ENCODE peak calls at places on chromosomes 11 and 22, in seven cellular contexts. R, O, J, Y, A, W and E are unnamed samples.

GRCh38 chr11:66076561-66076960 is 6.5 kb downstream of the PACS1 start:
- DNase-seq in J (no peak), W (no peak), A (no peak), R (no peak), Y (no peak), O (no peak), E (no peak)

GRCh38 chr22:36546932-36547331 is 18.0 kb upstream of the EIF3D start:
- DNase-seq in A (no peak), R (no peak), Y (no peak), O (no peak), W (no peak), J (peak; percentile 15), E (no peak)

GRCh38 chr11:134001101-134001500 is 44.3 kb upstream of the IGSF9B start:
- DNase-seq in A (no peak), R (no peak), Y (no peak), O (no peak), W (no peak), J (no peak), E (no peak)

GRCh38 chr11:92473736-92474135 is 249.1 kb downstream of the FAT3 start:
- DNase-seq in R (no peak), Y (no peak), A (no peak), O (no peak), W (no peak), J (no peak), E (no peak)

GRCh38 chr11:65381721-65382035 is 768 bp downstream of the SLC25A45 start:
- DNase-seq in W (no peak), O (no peak), J (no peak), Y (no peak), A (no peak), R (no peak), E (no peak)

GRCh38 chr11:44950036-44950624 is 553 bp downstream of the TP53I11 start:
- DNase-seq in W (peak; percentile 57), R (peak; percentile 91), J (peak; percentile 26), A (peak; percentile 31), Y (peak; percentile 59), O (peak; percentile 89), E (no peak)

GRCh38 chr11:34302046-34302921 is 55.5 kb downstream of the ABTB2 start:
- DNase-seq in R (no peak), O (no peak), A (no peak), Y (no peak), W (no peak), J (no peak), E (no peak)

GRCh38 chr11:116193321-116194114 is 579.3 kb downstream of the BUD13 start:
- DNase-seq in Y (peak; percentile 48), J (peak; percentile 23), O (peak; percentile 89), R (no peak), W (peak; percentile 66), A (no peak), E (no peak)

GRCh38 chr11:73393479-73394415 is 17.5 kb downstream of the RELT start:
- DNase-seq in J (peak; percentile 73), A (peak; percentile 74), Y (peak; percentile 78), O (no peak), W (peak; percentile 86), R (peak; percentile 88), E (peak; percentile 88)

GRCh38 chr11:72298931-72299330 is 55.0 kb upstream of the PHOX2A start:
- DNase-seq in A (no peak), W (no peak), J (no peak), Y (no peak), R (no peak), O (no peak), E (no peak)

GRCh38 chr11:35682230-35683195 is 19.9 kb downstream of the TRIM44 start:
- DNase-seq in Y (no peak), J (peak; percentile 10), A (no peak), R (no peak), W (no peak), O (no peak), E (no peak)

GRCh38 chr22:48359613-48359965 is 1468.1 kb downstream of the BRD1 start:
- DNase-seq in O (no peak), Y (peak; percentile 13), J (no peak), W (no peak), A (no peak), R (peak; percentile 23), E (no peak)

GRCh38 chr11:88590366-88590765 is 252.8 kb upstream of the CTSC start:
- DNase-seq in W (no peak), J (no peak), R (no peak), Y (no peak), O (no peak), A (no peak), E (no peak)

GRCh38 chr11:108587109-108587508 is 6.5 kb downstream of the EXPH5 start:
- DNase-seq in A (no peak), O (no peak), Y (no peak), W (no peak), R (no peak), J (no peak), E (no peak)

GRCh38 chr11:73271936-73272679 is at the start of gene P2RY6:
- DNase-seq in R (no peak), O (no peak), J (no peak), W (no peak), Y (no peak), A (peak; percentile 33), E (peak; percentile 9)

GRCh38 chr11:91664521-91664920 is 560.1 kb upstream of the FAT3 start:
- DNase-seq in J (no peak), W (no peak), A (no peak), O (no peak), R (no peak), Y (no peak), E (no peak)

GRCh38 chr22:33563568-33563967 is 356.7 kb downstream of the LARGE1 start:
- DNase-seq in W (no peak), O (no peak), R (no peak), J (no peak), Y (no peak), A (no peak), E (no peak)

GRCh38 chr11:69497221-69497787 is 15.8 kb downstream of the LINC01488 start:
- DNase-seq in W (peak; percentile 84), A (no peak), O (peak; percentile 91), J (peak; percentile 83), Y (peak; percentile 76), R (peak; percentile 61), E (no peak)

GRCh38 chr11:7538466-7539454 is 25.0 kb downstream of the PPFIBP2 start:
- DNase-seq in J (no peak), A (no peak), R (no peak), Y (no peak), O (no peak), W (no peak), E (no peak)

GRCh38 chr22:24500251-24500820 is 5.2 kb downstream of the UPB1 start:
- DNase-seq in A (no peak), R (peak; percentile 56), W (no peak), Y (no peak), J (no peak), O (peak; percentile 52), E (no peak)

GRCh38 chr11:47259178-47259977 is 1.6 kb downstream of the NR1H3 start:
- DNase-seq in J (peak; percentile 57), A (no peak), W (peak; percentile 44), Y (no peak), O (no peak), R (peak; percentile 75), E (peak; percentile 60)

GRCh38 chr22:42970029-42970428 is 44.9 kb downstream of the PACSIN2 start:
- DNase-seq in A (no peak), Y (no peak), J (no peak), W (peak; percentile 45), R (no peak), O (no peak), E (no peak)

GRCh38 chr11:65377036-65377435 is 5.4 kb downstream of the SLC25A45 start:
- DNase-seq in W (no peak), O (no peak), A (no peak), Y (no peak), J (no peak), R (peak; percentile 71), E (no peak)

GRCh38 chr22:40024201-40025061 is 29.7 kb downstream of the FAM83F start:
- DNase-seq in Y (peak; percentile 77), A (peak; percentile 81), W (peak; percentile 75), R (peak; percentile 90), O (no peak), J (peak; percentile 39), E (peak; percentile 71)

GRCh38 chr11:74278721-74279148 is 32.7 kb downstream of the P4HA3 start:
- DNase-seq in O (no peak), R (no peak), W (peak; percentile 50), A (no peak), J (peak; percentile 21), Y (peak; percentile 82), E (no peak)

GRCh38 chr22:37820350-37820749 is 2.8 kb upstream of the GALR3 start:
- DNase-seq in J (no peak), O (no peak), Y (no peak), A (no peak), W (no peak), R (no peak), E (no peak)

GRCh38 chr11:61147271-61147670 is 14.0 kb downstream of the VPS37C start:
- DNase-seq in A (no peak), W (no peak), Y (peak; percentile 15), O (no peak), R (peak; percentile 61), J (no peak), E (no peak)
- TF ChIP-seq POLR2A in A (no peak), W (no peak), Y (no peak), O (no peak), R (no peak), J (no peak), E (no peak)

DNA sequence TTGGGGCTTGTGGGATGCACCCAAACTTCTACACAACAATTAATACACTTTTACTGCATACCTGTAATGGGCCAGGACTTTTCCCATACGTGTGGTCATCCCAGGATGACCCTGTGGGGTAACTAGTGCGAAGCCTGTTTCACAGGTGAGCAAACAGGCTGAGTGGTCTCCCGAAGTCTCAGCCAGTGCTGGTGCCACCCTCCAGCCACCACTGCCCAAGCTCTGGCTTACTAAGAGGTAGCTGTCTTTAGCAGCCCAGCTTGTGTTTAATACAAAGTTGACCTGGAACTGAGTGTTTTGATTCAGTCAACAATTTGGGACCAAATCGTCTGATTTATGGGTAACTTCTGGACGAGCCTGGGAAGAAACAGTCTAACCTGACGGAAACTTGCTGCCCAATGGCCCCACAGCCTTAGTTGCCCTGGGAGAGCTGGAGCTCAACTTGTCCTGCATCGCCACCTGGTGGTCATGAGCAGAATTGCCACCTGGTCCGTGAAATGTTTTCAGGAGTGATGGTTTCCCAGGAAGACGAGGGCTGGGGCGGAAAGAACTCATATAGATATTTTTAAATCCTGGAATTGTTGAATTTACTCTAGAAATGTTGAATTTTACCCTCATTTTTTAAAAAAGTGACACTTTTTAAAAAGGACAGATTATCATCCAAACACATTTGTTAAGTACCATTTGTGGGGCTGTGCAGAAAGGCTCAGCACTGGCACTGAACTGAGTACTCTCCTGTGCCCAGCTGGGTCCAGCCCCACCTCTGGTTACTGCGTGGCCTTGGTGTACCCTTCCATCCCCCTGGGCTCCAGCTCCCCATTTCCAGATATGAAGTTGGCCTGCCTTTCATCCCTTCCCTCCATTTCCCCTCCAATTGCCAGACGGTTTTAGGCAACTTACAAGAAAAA is 95.5 kb upstream of the PARVA start:
- DNase-seq in Y (peak; percentile 89), A (peak; percentile 87), W (peak; percentile 92), J (peak; percentile 81), R (peak; percentile 89), O (no peak), E (peak; percentile 88)
- TF ChIP-seq POLR2A in Y (peak; percentile 14), A (no peak), W (no peak), J (no peak), R (no peak), O (no peak), E (no peak)

GRCh38 chr11:117691206-117691490 is 105.9 kb downstream of the DSCAML1 start:
- DNase-seq in O (no peak), W (no peak), A (no peak), J (no peak), Y (no peak), R (no peak), E (no peak)
- TF ChIP-seq POLR2A in O (no peak), W (no peak), A (no peak), J (no peak), Y (no peak), R (no peak), E (no peak)

GRCh38 chr11:78156081-78156844 is 16.8 kb upstream of the ALG8 start:
- DNase-seq in A (no peak), R (peak; percentile 31), O (no peak), W (peak; percentile 10), J (no peak), Y (no peak), E (peak; percentile 24)
- TF ChIP-seq POLR2A in A (no peak), R (no peak), O (no peak), W (no peak), J (no peak), Y (no peak), E (no peak)